ENCODE peak calls at places on chromosomes 11 and 22, in eight cellular contexts. P, B, Z, J, N, F, X and C are unnamed samples.

GRCh38 chr11:33835143-33835878 is 56.6 kb downstream of the LMO2 start:
- DNase-seq in P (peak; percentile 75), B (no peak), Z (peak; percentile 33), J (no peak), N (peak; percentile 96), F (no peak), X (no peak), C (peak; percentile 52)

GRCh38 chr11:128879817-128880216 is 11.3 kb upstream of the KCNJ5 start:
- DNase-seq in P (no peak), B (peak; percentile 80), Z (no peak), J (no peak), N (no peak), F (no peak), X (peak; percentile 39), C (no peak)

GRCh38 chr22:47591016-47591415 is 828.6 kb downstream of the TBC1D22A start:
- DNase-seq in P (no peak), B (no peak), Z (no peak), J (no peak), N (no peak), F (no peak), X (no peak), C (no peak)

GRCh38 chr11:3162410-3163240 is 2.5 kb downstream of the OSBPL5 start:
- DNase-seq in P (no peak), B (no peak), Z (no peak), J (no peak), N (no peak), F (peak; percentile 68), X (no peak), C (no peak)

GRCh38 chr11:61834278-61835004 is 6.3 kb downstream of the FADS2 start:
- DNase-seq in P (peak; percentile 90), B (peak; percentile 92), Z (peak; percentile 94), J (no peak), N (peak; percentile 93), F (peak; percentile 78), X (no peak), C (peak; percentile 77)

GRCh38 chr11:82003671-82004148 is 730.0 kb downstream of the FAM181B start:
- DNase-seq in P (peak; percentile 66), B (peak; percentile 53), Z (no peak), J (no peak), N (no peak), F (no peak), X (no peak), C (no peak)

GRCh38 chr11:18775492-18776292 is 15.9 kb downstream of the PTPN5 start:
- DNase-seq in P (peak; percentile 65), B (peak; percentile 79), Z (peak; percentile 71), J (no peak), N (peak; percentile 44), F (no peak), X (peak; percentile 43), C (peak; percentile 75)

GRCh38 chr11:65903068-65903481 is 2.9 kb upstream of the FOSL1 start:
- DNase-seq in P (peak; percentile 78), B (peak; percentile 96), Z (peak; percentile 64), J (no peak), N (peak; percentile 95), F (no peak), X (no peak), C (no peak)

GRCh38 chr11:67648140-67648795 is 2.3 kb downstream of the ACY3 start:
- DNase-seq in P (no peak), B (peak; percentile 71), Z (peak; percentile 59), J (no peak), N (no peak), F (peak; percentile 91), X (no peak), C (peak; percentile 85)

GRCh38 chr11:69499216-69499945 is 17.9 kb downstream of the LINC01488 start:
- DNase-seq in P (no peak), B (no peak), Z (no peak), J (no peak), N (peak; percentile 20), F (peak; percentile 48), X (no peak), C (no peak)

GRCh38 chr11:46373787-46374740 is 7.4 kb upstream of the MDK start:
- DNase-seq in P (no peak), B (no peak), Z (no peak), J (no peak), N (no peak), F (no peak), X (no peak), C (no peak)

GRCh38 chr11:41446566-41446965 is 12.9 kb downstream of the LRRC4C start:
- DNase-seq in P (no peak), B (no peak), Z (no peak), J (no peak), N (no peak), F (no peak), X (no peak), C (no peak)

GRCh38 chr11:8028766-8029165 is 41.6 kb downstream of the EIF3F start:
- DNase-seq in P (no peak), B (no peak), Z (no peak), J (no peak), N (no peak), F (peak; percentile 27), X (peak; percentile 56), C (no peak)

GRCh38 chr11:120136356-120136755 is 1.6 kb downstream of the TRIM29 start:
- DNase-seq in P (no peak), B (no peak), Z (no peak), J (no peak), N (no peak), F (no peak), X (no peak), C (no peak)

GRCh38 chr11:21888814-21889213 is 304.1 kb upstream of the ANO5 start:
- DNase-seq in P (no peak), B (peak; percentile 15), Z (no peak), J (no peak), N (no peak), F (no peak), X (no peak), C (no peak)

GRCh38 chr11:35059040-35059439 is 79.9 kb upstream of the CD44 start:
- DNase-seq in P (no peak), B (no peak), Z (no peak), J (no peak), N (no peak), F (no peak), X (no peak), C (no peak)

GRCh38 chr22:32621656-32622003 is 147.0 kb downstream of the FBXO7 start:
- DNase-seq in P (no peak), B (no peak), Z (no peak), J (no peak), N (no peak), F (peak; percentile 34), X (no peak), C (no peak)

GRCh38 chr11:105100206-105100605 is 39.4 kb downstream of the CARD18 start:
- DNase-seq in P (no peak), B (peak; percentile 16), Z (no peak), J (no peak), N (peak; percentile 4), F (no peak), X (no peak), C (no peak)

GRCh38 chr22:29205260-29205597 is 467 bp upstream of the EMID1 start:
- DNase-seq in P (no peak), B (no peak), Z (no peak), J (no peak), N (no peak), F (no peak), X (peak; percentile 50), C (no peak)

GRCh38 chr11:94742645-94743044 is 25.5 kb upstream of the AMOTL1 start:
- DNase-seq in P (no peak), B (no peak), Z (no peak), J (no peak), N (no peak), F (no peak), X (no peak), C (no peak)

GRCh38 chr11:110525883-110526282 is 96.1 kb downstream of the FDX1 start:
- DNase-seq in P (peak; percentile 88), B (no peak), Z (no peak), J (no peak), N (peak; percentile 71), F (no peak), X (peak; percentile 21), C (peak; percentile 51)

GRCh38 chr11:30432177-30432576 is 109.3 kb downstream of the ARL14EP start:
- DNase-seq in P (no peak), B (no peak), Z (no peak), J (no peak), N (peak; percentile 27), F (no peak), X (no peak), C (no peak)

GRCh38 chr11:844693-845644 is 2.3 kb downstream of the TSPAN4 start:
- DNase-seq in P (peak; percentile 98), B (peak; percentile 95), Z (peak; percentile 71), J (no peak), N (peak; percentile 87), F (peak; percentile 90), X (peak; percentile 96), C (no peak)

GRCh38 chr11:116422976-116423375 is 349.8 kb downstream of the BUD13 start:
- DNase-seq in P (no peak), B (peak; percentile 79), Z (no peak), J (no peak), N (no peak), F (no peak), X (no peak), C (no peak)

GRCh38 chr22:42548597-42549328 is 5.0 kb upstream of the SERHL2 start:
- DNase-seq in P (no peak), B (peak; percentile 60), Z (no peak), J (no peak), N (no peak), F (no peak), X (no peak), C (no peak)

DNA sequence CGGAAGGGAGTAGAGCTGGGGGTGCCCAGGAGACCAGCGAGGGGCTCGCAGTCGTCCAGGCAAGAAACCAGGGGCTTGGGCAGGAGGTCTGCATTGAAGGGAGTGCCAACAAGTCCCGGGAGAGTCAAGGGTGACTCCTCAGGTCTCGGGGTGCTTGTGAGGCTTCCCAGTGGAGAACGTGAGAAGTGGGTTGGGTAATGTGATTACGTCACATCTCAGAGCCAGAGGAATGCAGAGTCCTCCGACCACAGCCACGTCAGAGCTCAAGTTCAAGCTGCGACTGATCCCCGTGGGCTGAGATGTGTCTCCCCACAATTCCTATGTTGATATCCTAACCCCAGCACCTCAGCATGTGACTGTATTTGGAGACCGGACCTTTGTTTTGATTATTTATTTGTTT is 89.7 kb upstream of the SHANK2 start:
- DNase-seq in P (peak; percentile 40), B (no peak), Z (no peak), J (no peak), N (peak; percentile 44), F (peak; percentile 31), X (no peak), C (no peak)
- H3K27me3 ChIP-seq in P (no peaks in the 10 kb centered on the region), B (no peaks in the 10 kb centered on the region), Z (peaks cover 51% of the 10 kb centered on the region), J (no peaks in the 10 kb centered on the region), N (peaks cover 74% of the 10 kb centered on the region), F (peaks cover 7% of the 10 kb centered on the region), X (no peaks in the 10 kb centered on the region), C (peaks cover 95% of the 10 kb centered on the region)

GRCh38 chr11:64223001-64223651 is 2.9 kb downstream of the TRPT1 start:
- DNase-seq in P (no peak), B (no peak), Z (no peak), J (no peak), N (no peak), F (no peak), X (no peak), C (no peak)
- H3K4me3 ChIP-seq in P (no peak overlapping the region), B (no peak overlapping the region), Z (no peak overlapping the region), J (no peak overlapping the region), N (no peak overlapping the region), F (no peak overlapping the region), X (no peak overlapping the region), C (no peak overlapping the region)

GRCh38 chr22:26853495-26853894 is 196.1 kb downstream of the MIAT start:
- DNase-seq in P (no peak), B (no peak), Z (no peak), J (no peak), N (no peak), F (no peak), X (no peak), C (no peak)
- H3K27me3 ChIP-seq in P (peaks cover 7% of the 10 kb centered on the region), B (no peaks in the 10 kb centered on the region), Z (no peaks in the 10 kb centered on the region), J (no peaks in the 10 kb centered on the region), N (peaks cover 39% of the 10 kb centered on the region), F (no peaks in the 10 kb centered on the region), X (no peaks in the 10 kb centered on the region), C (no peaks in the 10 kb centered on the region)

GRCh38 chr11:72721689-72722049 is 30.5 kb downstream of the ARAP1 start:
- DNase-seq in P (peak; percentile 53), B (peak; percentile 48), Z (no peak), J (no peak), N (no peak), F (peak; percentile 88), X (peak; percentile 52), C (peak; percentile 41)
- H3K4me3 ChIP-seq in P (peak overlapping the region; percentile 45), B (no peak overlapping the region), Z (peak overlapping the region; percentile 33), J (peak overlapping the region; percentile 66), N (peak overlapping the region; percentile 82), F (peak overlapping the region; percentile 61), X (peak overlapping the region; percentile 33), C (peak overlapping the region; percentile 86)